ENCODE peak calls at places on chromosomes 3 and 15, in seven cellular contexts. One of them, this sample, is unnamed.

GRCh38 chr15:25812073-25812472 is 51.1 kb downstream of the ATP10A start:
- DNase-seq in Calu3: no peak
- DNase-seq in tibial artery: no peak
- DNase-seq in mesothelial cell of epicardium: no peak
- DNase-seq in D721Med: no peak
- DNase-seq in ovary: no peak
- DNase-seq in B cell: no peak
- DNase-seq in this sample: no peak

GRCh38 chr3:23183731-23184130 is 19.4 kb upstream of the UBE2E2 start:
- DNase-seq in mesothelial cell of epicardium: no peak
- DNase-seq in D721Med: no peak
- DNase-seq in tibial artery: no peak
- DNase-seq in B cell: peak; percentile 22
- DNase-seq in Calu3: peak; percentile 58
- DNase-seq in ovary: no peak
- DNase-seq in this sample: peak; percentile 18

GRCh38 chr3:11600501-11601282 is 43.0 kb downstream of the VGLL4 start:
- DNase-seq in Calu3: no peak
- DNase-seq in tibial artery: peak; percentile 91
- DNase-seq in B cell: no peak
- DNase-seq in D721Med: no peak
- DNase-seq in mesothelial cell of epicardium: peak; percentile 78
- DNase-seq in ovary: peak; percentile 72
- DNase-seq in this sample: no peak

GRCh38 chr3:18556503-18556902 is 131.4 kb upstream of the SATB1 start:
- DNase-seq in ovary: no peak
- DNase-seq in Calu3: no peak
- DNase-seq in D721Med: no peak
- DNase-seq in mesothelial cell of epicardium: no peak
- DNase-seq in tibial artery: no peak
- DNase-seq in B cell: no peak
- DNase-seq in this sample: no peak

GRCh38 chr15:48440084-48440483 is 108.9 kb downstream of the DUT start:
- DNase-seq in D721Med: no peak
- DNase-seq in B cell: no peak
- DNase-seq in Calu3: no peak
- DNase-seq in mesothelial cell of epicardium: no peak
- DNase-seq in tibial artery: no peak
- DNase-seq in ovary: peak; percentile 29
- DNase-seq in this sample: no peak

GRCh38 chr15:48367483-48367882 is 36.3 kb downstream of the DUT start:
- DNase-seq in B cell: no peak
- DNase-seq in tibial artery: no peak
- DNase-seq in Calu3: no peak
- DNase-seq in D721Med: no peak
- DNase-seq in mesothelial cell of epicardium: no peak
- DNase-seq in ovary: no peak
- DNase-seq in this sample: no peak

GRCh38 chr3:45582407-45582806 is 12.1 kb upstream of the LIMD1 start:
- DNase-seq in Calu3: no peak
- DNase-seq in ovary: no peak
- DNase-seq in tibial artery: no peak
- DNase-seq in mesothelial cell of epicardium: no peak
- DNase-seq in B cell: no peak
- DNase-seq in D721Med: no peak
- DNase-seq in this sample: no peak

GRCh38 chr3:13537926-13538325 is 11.0 kb upstream of the FBLN2 start:
- DNase-seq in ovary: no peak
- DNase-seq in D721Med: no peak
- DNase-seq in Calu3: peak; percentile 72
- DNase-seq in mesothelial cell of epicardium: no peak
- DNase-seq in B cell: no peak
- DNase-seq in tibial artery: peak; percentile 73
- DNase-seq in this sample: no peak

GRCh38 chr15:40106203-40107161 is 2.2 kb downstream of the BMF start:
- DNase-seq in mesothelial cell of epicardium: no peak
- DNase-seq in tibial artery: peak; percentile 83
- DNase-seq in B cell: peak; percentile 74
- DNase-seq in D721Med: no peak
- DNase-seq in Calu3: peak; percentile 70
- DNase-seq in ovary: peak; percentile 62
- DNase-seq in this sample: peak; percentile 85

GRCh38 chr3:173977747-173978146 is 580.2 kb downstream of the NLGN1 start:
- DNase-seq in ovary: no peak
- DNase-seq in mesothelial cell of epicardium: no peak
- DNase-seq in D721Med: no peak
- DNase-seq in tibial artery: no peak
- DNase-seq in Calu3: no peak
- DNase-seq in B cell: no peak
- DNase-seq in this sample: no peak

GRCh38 chr15:57217716-57218598 is 158.3 kb upstream of the CGNL1 start:
- DNase-seq in mesothelial cell of epicardium: no peak
- DNase-seq in D721Med: no peak
- DNase-seq in Calu3: no peak
- DNase-seq in tibial artery: no peak
- DNase-seq in ovary: no peak
- DNase-seq in B cell: no peak
- DNase-seq in this sample: no peak

GRCh38 chr3:181712190-181712504 is 422 bp downstream of the SOX2 start:
- DNase-seq in tibial artery: no peak
- DNase-seq in D721Med: no peak
- DNase-seq in ovary: no peak
- DNase-seq in Calu3: no peak
- DNase-seq in mesothelial cell of epicardium: no peak
- DNase-seq in B cell: no peak
- DNase-seq in this sample: no peak

GRCh38 chr15:68305420-68305871 is 27.9 kb downstream of the FEM1B start:
- DNase-seq in D721Med: no peak
- DNase-seq in ovary: no peak
- DNase-seq in mesothelial cell of epicardium: no peak
- DNase-seq in tibial artery: no peak
- DNase-seq in B cell: no peak
- DNase-seq in Calu3: no peak
- DNase-seq in this sample: no peak

GRCh38 chr3:43559961-43560360 is 61.9 kb downstream of the ANO10 start:
- DNase-seq in B cell: no peak
- DNase-seq in ovary: no peak
- DNase-seq in mesothelial cell of epicardium: no peak
- DNase-seq in D721Med: no peak
- DNase-seq in Calu3: no peak
- DNase-seq in tibial artery: no peak
- DNase-seq in this sample: no peak

GRCh38 chr3:111246967-111247760 is 175.5 kb downstream of the NECTIN3 start:
- DNase-seq in D721Med: no peak
- DNase-seq in tibial artery: no peak
- DNase-seq in ovary: no peak
- DNase-seq in mesothelial cell of epicardium: no peak
- DNase-seq in Calu3: peak; percentile 16
- DNase-seq in B cell: no peak
- DNase-seq in this sample: no peak

GRCh38 chr3:108757404-108757982 is at the start of gene RETNLB:
- DNase-seq in D721Med: no peak
- DNase-seq in Calu3: no peak
- DNase-seq in mesothelial cell of epicardium: no peak
- DNase-seq in ovary: no peak
- DNase-seq in tibial artery: no peak
- DNase-seq in B cell: no peak
- DNase-seq in this sample: no peak

GRCh38 chr15:68638953-68639500 is 60.2 kb downstream of the CORO2B start:
- DNase-seq in tibial artery: no peak
- DNase-seq in mesothelial cell of epicardium: no peak
- DNase-seq in ovary: no peak
- DNase-seq in Calu3: no peak
- DNase-seq in B cell: no peak
- DNase-seq in D721Med: no peak
- DNase-seq in this sample: no peak

GRCh38 chr3:164418426-164418825 is 659.9 kb downstream of the SI start:
- DNase-seq in Calu3: no peak
- DNase-seq in mesothelial cell of epicardium: no peak
- DNase-seq in B cell: no peak
- DNase-seq in tibial artery: no peak
- DNase-seq in D721Med: no peak
- DNase-seq in ovary: no peak
- DNase-seq in this sample: no peak

GRCh38 chr3:143749926-143750325 is 98.3 kb downstream of the SLC9A9 start:
- DNase-seq in tibial artery: no peak
- DNase-seq in B cell: no peak
- DNase-seq in Calu3: no peak
- DNase-seq in D721Med: no peak
- DNase-seq in ovary: no peak
- DNase-seq in mesothelial cell of epicardium: no peak
- DNase-seq in this sample: no peak

GRCh38 chr3:142929109-142929508 is 34.4 kb downstream of the PAQR9 start:
- DNase-seq in ovary: no peak
- DNase-seq in D721Med: no peak
- DNase-seq in tibial artery: no peak
- DNase-seq in B cell: peak; percentile 19
- DNase-seq in Calu3: peak; percentile 90
- DNase-seq in mesothelial cell of epicardium: no peak
- DNase-seq in this sample: peak; percentile 56

GRCh38 chr3:192834428-192834827 is 83.2 kb downstream of the MB21D2 start:
- DNase-seq in tibial artery: no peak
- DNase-seq in mesothelial cell of epicardium: no peak
- DNase-seq in ovary: no peak
- DNase-seq in Calu3: no peak
- DNase-seq in D721Med: no peak
- DNase-seq in B cell: no peak
- DNase-seq in this sample: no peak

GRCh38 chr3:196288141-196288460 is 575 bp upstream of the PCYT1A start:
- DNase-seq in B cell: no peak
- DNase-seq in tibial artery: no peak
- DNase-seq in D721Med: peak; percentile 48
- DNase-seq in Calu3: no peak
- DNase-seq in mesothelial cell of epicardium: no peak
- DNase-seq in ovary: no peak
- DNase-seq in this sample: no peak

GRCh38 chr15:74218172-74218885 is 15.7 kb upstream of the STRA6 start:
- DNase-seq in B cell: no peak
- DNase-seq in tibial artery: no peak
- DNase-seq in ovary: no peak
- DNase-seq in Calu3: no peak
- DNase-seq in D721Med: no peak
- DNase-seq in mesothelial cell of epicardium: no peak
- DNase-seq in this sample: no peak

GRCh38 chr3:60536420-60536819 is 714.8 kb downstream of the FHIT start:
- DNase-seq in B cell: no peak
- DNase-seq in ovary: no peak
- DNase-seq in mesothelial cell of epicardium: no peak
- DNase-seq in Calu3: no peak
- DNase-seq in D721Med: no peak
- DNase-seq in tibial artery: no peak
- DNase-seq in this sample: no peak

GRCh38 chr3:87001699-87002098 is 10.8 kb upstream of the VGLL3 start:
- DNase-seq in Calu3: no peak
- DNase-seq in D721Med: no peak
- DNase-seq in mesothelial cell of epicardium: no peak
- DNase-seq in tibial artery: no peak
- DNase-seq in ovary: no peak
- DNase-seq in B cell: no peak
- DNase-seq in this sample: no peak

GRCh38 chr3:87002346-87002745 is 11.4 kb upstream of the VGLL3 start:
- DNase-seq in Calu3: peak; percentile 41
- DNase-seq in B cell: no peak
- DNase-seq in ovary: no peak
- DNase-seq in D721Med: no peak
- DNase-seq in tibial artery: no peak
- DNase-seq in mesothelial cell of epicardium: no peak
- DNase-seq in this sample: no peak

GRCh38 chr3:87006844-87007439 is 16.0 kb upstream of the VGLL3 start:
- DNase-seq in D721Med: no peak
- DNase-seq in tibial artery: no peak
- DNase-seq in B cell: no peak
- DNase-seq in Calu3: no peak
- DNase-seq in ovary: no peak
- DNase-seq in mesothelial cell of epicardium: no peak
- DNase-seq in this sample: no peak
- TF ChIP-seq CTCF in D721Med: peak; percentile 8
- TF ChIP-seq CTCF in tibial artery: no peak
- TF ChIP-seq CTCF in B cell: no peak
- TF ChIP-seq CTCF in Calu3: no peak
- TF ChIP-seq CTCF in ovary: no peak
- TF ChIP-seq CTCF in mesothelial cell of epicardium: no peak
- TF ChIP-seq CTCF in this sample: no peak

DNA sequence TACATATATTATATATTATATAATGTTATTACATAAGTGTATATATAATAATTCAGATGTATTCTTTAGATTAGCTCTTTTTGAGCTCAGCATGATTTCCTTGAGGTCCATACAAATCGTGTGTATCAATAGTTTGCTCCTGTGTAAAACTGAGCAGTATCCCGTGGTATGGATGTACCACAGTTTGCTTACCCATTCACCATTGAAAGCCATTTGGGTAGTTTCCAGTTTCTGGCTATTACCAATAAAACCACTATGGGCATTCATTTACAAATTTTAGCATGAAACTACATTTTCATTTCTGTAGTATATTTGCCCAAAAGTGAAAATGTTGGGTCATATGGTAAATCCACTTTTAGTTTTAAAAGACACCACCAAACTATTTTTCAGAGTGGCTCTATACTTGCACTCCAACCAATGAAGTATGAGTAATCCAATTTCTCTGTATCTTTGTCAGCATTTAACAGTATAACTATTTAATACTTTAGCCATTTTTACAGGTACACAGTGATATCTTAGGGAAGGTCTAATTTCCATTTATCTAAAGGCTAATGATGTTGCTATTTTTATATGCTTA is 1361.4 kb upstream of the GBE1 start:
- DNase-seq in tibial artery: no peak
- DNase-seq in mesothelial cell of epicardium: no peak
- DNase-seq in D721Med: no peak
- DNase-seq in Calu3: no peak
- DNase-seq in B cell: no peak
- DNase-seq in ovary: no peak
- DNase-seq in this sample: no peak
- TF ChIP-seq CTCF in tibial artery: no peak
- TF ChIP-seq CTCF in mesothelial cell of epicardium: no peak
- TF ChIP-seq CTCF in D721Med: no peak
- TF ChIP-seq CTCF in Calu3: no peak
- TF ChIP-seq CTCF in B cell: no peak
- TF ChIP-seq CTCF in ovary: no peak
- TF ChIP-seq CTCF in this sample: no peak

GRCh38 chr15:37789392-37789776 is 145.1 kb upstream of the TMCO5A start:
- DNase-seq in tibial artery: no peak
- DNase-seq in mesothelial cell of epicardium: no peak
- DNase-seq in B cell: no peak
- DNase-seq in Calu3: no peak
- DNase-seq in D721Med: no peak
- DNase-seq in ovary: no peak
- DNase-seq in this sample: no peak
- TF ChIP-seq CTCF in tibial artery: no peak
- TF ChIP-seq CTCF in mesothelial cell of epicardium: no peak
- TF ChIP-seq CTCF in B cell: no peak
- TF ChIP-seq CTCF in Calu3: no peak
- TF ChIP-seq CTCF in D721Med: no peak
- TF ChIP-seq CTCF in ovary: no peak
- TF ChIP-seq CTCF in this sample: no peak

DNA sequence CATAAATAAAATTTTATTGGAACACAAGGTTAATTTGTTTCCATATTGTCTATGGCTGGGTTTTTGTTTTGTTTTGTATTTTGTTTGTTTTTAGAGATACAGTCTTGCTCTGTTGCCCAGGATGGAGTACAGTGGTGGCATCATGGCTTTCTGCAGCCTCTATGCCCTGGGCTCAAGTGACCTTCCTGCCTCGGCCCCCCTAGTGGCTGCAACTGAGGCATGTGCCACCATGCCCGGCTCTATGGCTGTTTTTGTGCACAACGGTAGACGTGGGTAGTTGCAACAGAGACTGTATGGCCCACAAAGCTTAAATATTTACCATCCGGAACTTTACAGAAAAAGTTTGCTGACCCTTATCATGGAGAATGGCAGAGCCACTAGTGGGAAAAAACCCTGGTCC is 46.8 kb upstream of the C3orf70 start:
- DNase-seq in mesothelial cell of epicardium: no peak
- DNase-seq in Calu3: no peak
- DNase-seq in B cell: no peak
- DNase-seq in ovary: no peak
- DNase-seq in D721Med: no peak
- DNase-seq in tibial artery: no peak
- DNase-seq in this sample: no peak
- TF ChIP-seq CTCF in mesothelial cell of epicardium: no peak
- TF ChIP-seq CTCF in Calu3: no peak
- TF ChIP-seq CTCF in B cell: no peak
- TF ChIP-seq CTCF in ovary: no peak
- TF ChIP-seq CTCF in D721Med: no peak
- TF ChIP-seq CTCF in tibial artery: no peak
- TF ChIP-seq CTCF in this sample: no peak